ENCODE peak calls at places on chromosomes 7 and 10, in seven cellular contexts. W is HT1080; J is effector memory CD8-positive, alpha-beta T cell; M is NCI-H774; K is EH; V is dermis blood vessel endothelial cell; E is GOT3. R is an unnamed sample.

GRCh38 chr7:46933596-46933995 is 648.3 kb downstream of the TNS3 start:
- DNase-seq in W (no peak), J (no peak), M (no peak), K (peak), V (peak), E (no peak), R (no peak)

GRCh38 chr10:64733980-64734379 is 1212.8 kb downstream of the REEP3 start:
- DNase-seq in W (peak), J (no peak), M (no peak), K (no peak), V (peak), E (no peak), R (no peak)

GRCh38 chr10:29113251-29113945 is 175.5 kb upstream of the LYZL1 start:
- DNase-seq in W (no peak), J (no peak), M (no peak), K (no peak), V (no peak), E (no peak), R (no peak)

GRCh38 chr10:66625709-66626590 is 299.9 kb upstream of the LRRTM3 start:
- DNase-seq in W (no peak), J (no peak), M (no peak), K (no peak), V (no peak), E (no peak), R (no peak)

GRCh38 chr10:91298224-91298862 is 77.9 kb downstream of the PCGF5 start:
- DNase-seq in W (peak), J (peak), M (peak), K (peak), V (peak), E (peak), R (peak)

GRCh38 chr10:133173860-133174523 is 14.0 kb downstream of the KNDC1 start:
- DNase-seq in W (no peak), J (no peak), M (no peak), K (no peak), V (no peak), E (no peak), R (no peak)

GRCh38 chr7:152382244-152382643 is 53.6 kb downstream of the KMT2C start:
- DNase-seq in W (no peak), J (no peak), M (no peak), K (no peak), V (no peak), E (no peak), R (no peak)

GRCh38 chr7:48183370-48183743 is 12.1 kb downstream of the ABCA13 start:
- DNase-seq in W (no peak), J (no peak), M (no peak), K (no peak), V (no peak), E (no peak), R (no peak)

GRCh38 chr7:101950450-101951119 is 133.2 kb downstream of the CUX1 start:
- DNase-seq in W (peak), J (no peak), M (no peak), K (peak), V (peak), E (no peak), R (no peak)

GRCh38 chr10:34667177-34667576 is 147.9 kb downstream of the PARD3 start:
- DNase-seq in W (no peak), J (no peak), M (no peak), K (no peak), V (no peak), E (no peak), R (no peak)

GRCh38 chr7:70016044-70016770 is 417.9 kb downstream of the AUTS2 start:
- DNase-seq in W (peak), J (no peak), M (no peak), K (no peak), V (no peak), E (no peak), R (no peak)

GRCh38 chr7:128191136-128191844 is 49.8 kb upstream of the LEP start:
- DNase-seq in W (no peak), J (no peak), M (no peak), K (no peak), V (no peak), E (no peak), R (no peak)

GRCh38 chr7:142334236-142334635 is 76.4 kb upstream of the PRSS58 start:
- DNase-seq in W (no peak), J (no peak), M (no peak), K (no peak), V (no peak), E (no peak), R (no peak)

GRCh38 chr7:79337722-79338121 is 115.7 kb downstream of the MAGI2 start:
- DNase-seq in W (no peak), J (no peak), M (no peak), K (no peak), V (no peak), E (no peak), R (no peak)

GRCh38 chr7:6232130-6232529 is 40.3 kb downstream of the CYTH3 start:
- DNase-seq in W (no peak), J (no peak), M (no peak), K (no peak), V (no peak), E (no peak), R (no peak)

GRCh38 chr10:103490986-103491314 is 2.6 kb upstream of the NEURL1 start:
- DNase-seq in W (no peak), J (no peak), M (no peak), K (no peak), V (no peak), E (no peak), R (no peak)

GRCh38 chr10:64574371-64574770 is 1053.2 kb downstream of the REEP3 start:
- DNase-seq in W (peak), J (no peak), M (peak), K (no peak), V (no peak), E (no peak), R (no peak)

GRCh38 chr10:81724431-81724830 is 150.6 kb upstream of the NRG3 start:
- DNase-seq in W (no peak), J (no peak), M (no peak), K (no peak), V (no peak), E (no peak), R (no peak)

GRCh38 chr10:12949248-12949647 is 52.3 kb downstream of the CCDC3 start:
- DNase-seq in W (peak), J (no peak), M (no peak), K (no peak), V (no peak), E (no peak), R (no peak)

GRCh38 chr7:22444181-22444966 is 55.6 kb downstream of the STEAP1B start:
- DNase-seq in W (peak), J (no peak), M (no peak), K (no peak), V (peak), E (no peak), R (no peak)

GRCh38 chr7:149868638-149869290 is 5.0 kb upstream of the ATP6V0E2 start:
- DNase-seq in W (no peak), J (no peak), M (no peak), K (no peak), V (no peak), E (no peak), R (no peak)

GRCh38 chr10:88131561-88132139 is 268.2 kb downstream of the PTEN start:
- DNase-seq in W (no peak), J (no peak), M (no peak), K (peak), V (no peak), E (no peak), R (no peak)

GRCh38 chr10:78510566-78511323 is 477.1 kb downstream of the RPS24 start:
- DNase-seq in W (no peak), J (no peak), M (no peak), K (no peak), V (no peak), E (no peak), R (no peak)

GRCh38 chr7:99617187-99617781 is 538 bp downstream of the ZSCAN25 start:
- DNase-seq in W (no peak), J (no peak), M (no peak), K (no peak), V (no peak), E (no peak), R (no peak)

GRCh38 chr10:65017523-65017922 is 1496.3 kb downstream of the REEP3 start:
- DNase-seq in W (peak), J (no peak), M (no peak), K (no peak), V (no peak), E (no peak), R (no peak)

GRCh38 chr7:109092268-109092667 is 522.6 kb downstream of the DNAJB9 start:
- DNase-seq in W (no peak), J (no peak), M (no peak), K (no peak), V (no peak), E (no peak), R (no peak)

GRCh38 chr10:78865518-78865835 is 203.3 kb upstream of the ZMIZ1 start:
- DNase-seq in W (peak), J (no peak), M (no peak), K (peak), V (no peak), E (no peak), R (no peak)

GRCh38 chr7:106460792-106461254 is 176.0 kb upstream of the NAMPT start:
- DNase-seq in W (peak), J (no peak), M (no peak), K (peak), V (no peak), E (no peak), R (no peak)

R was measured in CD4-positive, alpha-beta memory T cell.